ENCODE peak calls at places on chromosomes 12 and 14, in seven cellular contexts. D is foreskin fibroblast, P is epithelial cell of esophagus, Z is OCI-LY7, G is GM12865, Y is AG10803, I is astrocyte of the cerebellum. W is an unnamed sample.

GRCh38 chr14:87430810-87431209 is 562.2 kb downstream of the GALC start:
- DNase-seq in D (peak; percentile 10), P (peak; percentile 95), Z (no peak), G (no peak), Y (peak; percentile 1), I (no peak), W (no peak)

GRCh38 chr12:29216797-29217583 is 67.9 kb downstream of the FAR2 start:
- DNase-seq in D (no peak), P (no peak), Z (no peak), G (no peak), Y (peak; percentile 26), I (no peak), W (no peak)

GRCh38 chr12:40801861-40802260 is 109.6 kb downstream of the CNTN1 start:
- DNase-seq in D (no peak), P (no peak), Z (no peak), G (no peak), Y (no peak), I (no peak), W (no peak)

GRCh38 chr12:27549801-27550652 is 26.0 kb downstream of the PPFIBP1 start:
- DNase-seq in D (peak; percentile 96), P (peak; percentile 95), Z (no peak), G (no peak), Y (peak; percentile 99), I (peak; percentile 97), W (no peak)

GRCh38 chr12:53221203-53222076 is 10.6 kb downstream of the RARG start:
- DNase-seq in D (peak; percentile 59), P (peak; percentile 73), Z (peak; percentile 65), G (peak; percentile 67), Y (peak; percentile 56), I (no peak), W (peak; percentile 85)

GRCh38 chr14:103889313-103890051 is 38.8 kb upstream of the TDRD9 start:
- DNase-seq in D (no peak), P (peak; percentile 92), Z (no peak), G (no peak), Y (peak; percentile 9), I (no peak), W (no peak)

GRCh38 chr12:6104027-6104426 is 20.4 kb downstream of the VWF start:
- DNase-seq in D (no peak), P (no peak), Z (peak; percentile 6), G (no peak), Y (peak; percentile 46), I (no peak), W (no peak)

GRCh38 chr14:83842536-83842935 is 1687.4 kb upstream of the FLRT2 start:
- DNase-seq in D (no peak), P (no peak), Z (no peak), G (no peak), Y (no peak), I (no peak), W (no peak)

GRCh38 chr12:50505386-50505827 is 622 bp downstream of the DIP2B start:
- DNase-seq in D (no peak), P (peak; percentile 28), Z (peak; percentile 48), G (no peak), Y (peak; percentile 10), I (no peak), W (peak; percentile 45)

GRCh38 chr12:86727151-86727550 is 471.0 kb upstream of the MGAT4C start:
- DNase-seq in D (peak; percentile 52), P (peak; percentile 48), Z (no peak), G (no peak), Y (peak; percentile 8), I (peak; percentile 28), W (no peak)

GRCh38 chr14:92323916-92324818 is 1.2 kb downstream of the SLC24A4 start:
- DNase-seq in D (no peak), P (no peak), Z (no peak), G (no peak), Y (no peak), I (no peak), W (no peak)

GRCh38 chr14:104091061-104091926 is 5.8 kb downstream of the ASPG start:
- DNase-seq in D (no peak), P (no peak), Z (no peak), G (no peak), Y (no peak), I (no peak), W (no peak)

GRCh38 chr14:96960598-96961116 is 163.5 kb downstream of the VRK1 start:
- DNase-seq in D (no peak), P (no peak), Z (no peak), G (no peak), Y (no peak), I (no peak), W (no peak)

GRCh38 chr12:8992086-8992409 is 2.7 kb downstream of the KLRG1 start:
- DNase-seq in D (no peak), P (no peak), Z (no peak), G (no peak), Y (no peak), I (no peak), W (no peak)
- TF ChIP-seq CTCF in D (no peak), P (no peak), Z (no peak), G (no peak), Y (no peak), I (no peak), W (no peak)

DNA sequence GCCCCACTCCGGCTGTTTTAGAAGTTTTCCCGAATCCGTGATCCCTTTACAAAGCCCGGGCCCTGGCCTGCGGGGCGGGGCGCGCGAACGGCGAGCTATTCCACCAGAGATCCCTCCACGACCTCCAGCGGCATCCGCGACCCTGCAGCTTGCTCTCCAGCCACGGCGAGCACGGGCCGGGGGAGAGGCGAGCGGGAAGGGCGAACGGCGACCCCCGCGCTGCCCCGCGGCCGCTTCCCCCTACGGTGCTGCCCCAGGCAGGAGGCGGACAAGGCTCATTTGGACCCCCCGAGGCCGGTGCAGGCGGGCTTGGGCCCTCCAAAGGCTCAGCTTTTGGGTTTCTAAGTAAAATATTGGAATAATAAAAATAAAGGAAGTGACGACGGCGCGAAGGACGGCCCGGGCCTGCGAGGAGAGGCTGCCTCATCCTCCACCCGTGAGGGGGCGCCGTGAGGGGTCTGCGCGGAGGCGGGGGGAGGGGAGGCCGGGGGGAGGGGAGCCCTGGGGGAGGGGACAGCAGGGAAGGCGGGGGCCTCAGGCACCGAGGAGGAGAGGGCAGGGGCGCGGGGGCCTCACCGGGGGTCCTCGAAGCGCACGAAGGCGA is 600 bp downstream of the SRSF9 start:
- DNase-seq in D (no peak), P (no peak), Z (no peak), G (no peak), Y (peak; percentile 13), I (no peak), W (peak; percentile 79)
- TF ChIP-seq CTCF in D (no peak), P (no peak), Z (peak; percentile 34), G (peak; percentile 6), Y (no peak), I (no peak), W (peak; percentile 37)

GRCh38 chr12:100671396-100672074 is 98.1 kb downstream of the GAS2L3 start:
- DNase-seq in D (no peak), P (no peak), Z (no peak), G (no peak), Y (no peak), I (no peak), W (no peak)

GRCh38 chr12:100666588-100666987 is 93.1 kb downstream of the GAS2L3 start:
- DNase-seq in D (no peak), P (no peak), Z (no peak), G (no peak), Y (no peak), I (no peak), W (no peak)

GRCh38 chr12:100669922-100670321 is 96.4 kb downstream of the GAS2L3 start:
- DNase-seq in D (no peak), P (no peak), Z (no peak), G (no peak), Y (no peak), I (no peak), W (no peak)

GRCh38 chr12:100672075-100672592 is 98.7 kb downstream of the GAS2L3 start:
- DNase-seq in D (no peak), P (peak; percentile 20), Z (peak; percentile 35), G (peak; percentile 45), Y (no peak), I (no peak), W (peak; percentile 36)

GRCh38 chr12:100668939-100669536 is 95.6 kb downstream of the GAS2L3 start:
- DNase-seq in D (peak; percentile 43), P (peak; percentile 80), Z (peak; percentile 55), G (peak; percentile 74), Y (peak; percentile 66), I (peak; percentile 29), W (peak; percentile 70)
- TF ChIP-seq CTCF in D (peak; percentile 90), P (peak; percentile 95), Z (peak; percentile 95), G (peak; percentile 92), Y (peak; percentile 96), I (peak; percentile 95), W (peak; percentile 93)

DNA sequence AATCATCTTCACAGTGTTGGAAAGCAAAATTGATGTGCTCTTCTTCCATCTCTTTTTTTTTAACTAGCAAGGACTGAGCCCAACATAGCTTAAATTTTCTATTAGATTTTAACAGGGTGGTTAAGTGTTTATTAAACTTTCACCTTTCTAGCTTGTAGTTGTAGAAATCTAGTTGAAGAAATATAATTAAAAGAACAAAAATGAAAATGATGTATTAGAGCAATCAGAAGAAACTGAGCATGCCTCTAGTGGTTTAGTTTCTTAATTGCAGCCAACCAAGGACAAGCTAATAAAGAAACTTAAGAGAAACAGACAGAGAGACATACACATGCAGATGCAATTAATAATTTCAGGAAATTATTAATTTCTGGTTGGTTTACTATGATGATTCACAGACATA is 673.0 kb upstream of the LMO3 start:
- DNase-seq in D (no peak), P (peak; percentile 19), Z (peak; percentile 4), G (no peak), Y (no peak), I (no peak), W (no peak)
- TF ChIP-seq CTCF in D (no peak), P (peak; percentile 48), Z (peak; percentile 74), G (no peak), Y (no peak), I (peak; percentile 26), W (no peak)

GRCh38 chr14:102882233-102882906 is 40.1 kb upstream of the AMN start:
- DNase-seq in D (no peak), P (no peak), Z (no peak), G (no peak), Y (no peak), I (no peak), W (no peak)

GRCh38 chr14:102878970-102879460 is 43.4 kb upstream of the AMN start:
- DNase-seq in D (peak; percentile 2), P (peak; percentile 61), Z (no peak), G (no peak), Y (peak; percentile 9), I (no peak), W (no peak)

GRCh38 chr14:102875652-102876051 is 46.8 kb upstream of the AMN start:
- DNase-seq in D (no peak), P (no peak), Z (no peak), G (no peak), Y (no peak), I (no peak), W (no peak)

GRCh38 chr14:102873546-102874061 is 48.9 kb upstream of the AMN start:
- DNase-seq in D (no peak), P (no peak), Z (no peak), G (no peak), Y (no peak), I (no peak), W (no peak)

GRCh38 chr14:102878174-102878969 is 44.1 kb upstream of the AMN start:
- DNase-seq in D (peak; percentile 4), P (peak; percentile 8), Z (peak; percentile 29), G (no peak), Y (no peak), I (no peak), W (no peak)
- TF ChIP-seq CTCF in D (no peak), P (peak; percentile 15), Z (peak; percentile 53), G (no peak), Y (no peak), I (no peak), W (no peak)

GRCh38 chr14:24439830-24440605 is 2.6 kb downstream of the SDR39U1 start:
- DNase-seq in D (no peak), P (no peak), Z (no peak), G (no peak), Y (no peak), I (no peak), W (no peak)
- TF ChIP-seq CTCF in D (no peak), P (no peak), Z (no peak), G (no peak), Y (no peak), I (no peak), W (no peak)